ENCODE peak calls at places on chromosome 18, in five cellular contexts. X is transverse colon, I is mucosa of descending colon, S is brain microvascular endothelial cell, G is Calu3. P is an unnamed sample.

GRCh38 chr18:37571266-37571665 is 5.7 kb upstream of the CELF4 start:
- DNase-seq in X (no peak), I (no peak), S (no peak), G (no peak), P (no peak)

GRCh38 chr18:40980171-40980570 is 974.9 kb upstream of the PIK3C3 start:
- DNase-seq in X (no peak), I (no peak), S (no peak), G (no peak), P (no peak)

GRCh38 chr18:46636040-46636630 is 20.9 kb downstream of the LOXHD1 start:
- DNase-seq in X (no peak), I (no peak), S (no peak), G (no peak), P (no peak)

GRCh38 chr18:63451774-63452173 is 25.0 kb upstream of the SERPINB5 start:
- DNase-seq in X (peak), I (no peak), S (peak), G (no peak), P (no peak)

GRCh38 chr18:59536181-59536580 is 161.0 kb downstream of the CCBE1 start:
- DNase-seq in X (no peak), I (no peak), S (no peak), G (no peak), P (no peak)

GRCh38 chr18:11840493-11840892 is 10.7 kb upstream of the CHMP1B start:
- DNase-seq in X (no peak), I (no peak), S (no peak), G (no peak), P (no peak)

GRCh38 chr18:63237911-63238710 is 81.5 kb downstream of the BCL2 start:
- DNase-seq in X (peak), I (no peak), S (peak), G (peak), P (no peak)

GRCh38 chr18:32548688-32549087 is 78.0 kb upstream of the GAREM1 start:
- DNase-seq in X (no peak), I (no peak), S (no peak), G (no peak), P (no peak)

GRCh38 chr18:46400449-46400848 is 256.6 kb downstream of the LOXHD1 start:
- DNase-seq in X (no peak), I (no peak), S (no peak), G (no peak), P (no peak)

GRCh38 chr18:8341481-8342230 is 267.6 kb upstream of the RAB12 start:
- DNase-seq in X (no peak), I (no peak), S (peak), G (peak), P (no peak)

GRCh38 chr18:11883153-11883552 is 25.0 kb downstream of the MPPE1 start:
- DNase-seq in X (no peak), I (no peak), S (no peak), G (no peak), P (peak)

GRCh38 chr18:80171190-80171872 is 62.3 kb downstream of the ADNP2 start:
- DNase-seq in X (peak), I (no peak), S (no peak), G (peak), P (peak)

GRCh38 chr18:21809725-21810124 is 69.1 kb downstream of the MIB1 start:
- DNase-seq in X (no peak), I (no peak), S (no peak), G (no peak), P (no peak)

GRCh38 chr18:58937204-58937603 is 72.5 kb downstream of the ZNF532 start:
- DNase-seq in X (no peak), I (no peak), S (peak), G (no peak), P (no peak)

GRCh38 chr18:24055878-24056277 is 41.3 kb downstream of the TTC39C start:
- DNase-seq in X (no peak), I (no peak), S (no peak), G (no peak), P (no peak)

GRCh38 chr18:39721712-39722111 is 2156.1 kb upstream of the CELF4 start:
- DNase-seq in X (no peak), I (no peak), S (no peak), G (no peak), P (no peak)

GRCh38 chr18:25228410-25228809 is 123.6 kb downstream of the ZNF521 start:
- DNase-seq in X (no peak), I (no peak), S (no peak), G (no peak), P (no peak)

GRCh38 chr18:42187611-42188378 is 232.8 kb downstream of the PIK3C3 start:
- DNase-seq in X (no peak), I (no peak), S (no peak), G (no peak), P (no peak)

GRCh38 chr18:64100136-64100922 is 48.6 kb downstream of the LINC00305 start:
- DNase-seq in X (no peak), I (no peak), S (no peak), G (no peak), P (no peak)

GRCh38 chr18:74532511-74533025 is 1.7 kb upstream of the CNDP1 start:
- DNase-seq in X (no peak), I (no peak), S (no peak), G (no peak), P (no peak)

GRCh38 chr18:55920063-55920462 is 332.1 kb upstream of the TCF4 start:
- DNase-seq in X (no peak), I (no peak), S (no peak), G (no peak), P (no peak)

DNA sequence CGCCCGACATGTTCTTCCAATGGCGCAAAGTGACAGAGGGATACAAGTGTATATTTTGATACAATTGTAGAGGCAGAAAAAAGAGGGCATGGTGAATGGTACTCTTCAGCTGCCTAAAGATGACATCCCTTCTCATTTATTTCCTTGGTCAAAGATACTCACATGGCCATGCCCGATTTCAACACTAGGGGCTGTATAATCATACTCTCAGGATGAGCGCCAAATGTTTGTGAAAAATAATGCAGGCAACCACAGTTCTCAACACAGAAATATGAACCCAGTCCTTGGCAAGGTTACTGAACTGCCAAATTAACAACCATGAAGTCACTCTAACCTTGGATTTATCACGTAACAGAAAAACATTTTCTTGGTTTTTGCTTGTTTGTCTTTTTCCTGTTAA is 204.4 kb downstream of the CCDC102B start:
- DNase-seq in X (no peak), I (no peak), S (no peak), G (no peak), P (no peak)
- TF ChIP-seq CTCF in X (no peak), I (no peak), S (peak), G (no peak), P (no peak)

DNA sequence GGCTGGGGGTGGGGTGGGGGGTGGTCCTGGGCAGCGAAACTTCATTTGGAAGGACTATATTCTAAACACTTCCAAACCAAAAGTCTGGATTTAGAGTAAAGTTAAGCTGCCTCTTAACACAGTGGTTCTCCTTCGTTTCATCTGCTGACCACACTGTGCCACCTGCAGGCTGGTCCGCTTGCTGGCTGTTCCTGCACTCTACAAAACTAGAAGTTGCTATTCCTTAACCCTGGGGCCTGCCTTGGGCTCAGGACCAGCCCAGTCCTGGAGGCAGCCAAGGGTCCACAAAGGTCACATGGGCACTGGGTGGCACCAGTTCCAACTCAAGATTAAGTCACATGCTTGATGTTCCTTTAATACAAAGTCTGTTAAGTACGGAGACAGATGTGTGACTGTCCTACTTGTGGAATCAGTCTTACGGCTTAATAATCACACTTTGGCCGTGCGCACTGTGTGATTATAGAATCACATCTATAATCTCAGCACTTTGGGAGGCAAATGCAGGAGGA is 195.4 kb downstream of the FAM210A start:
- DNase-seq in X (peak), I (no peak), S (peak), G (peak), P (peak)
- TF ChIP-seq CTCF in X (peak), I (no peak), S (peak), G (no peak), P (peak)

DNA sequence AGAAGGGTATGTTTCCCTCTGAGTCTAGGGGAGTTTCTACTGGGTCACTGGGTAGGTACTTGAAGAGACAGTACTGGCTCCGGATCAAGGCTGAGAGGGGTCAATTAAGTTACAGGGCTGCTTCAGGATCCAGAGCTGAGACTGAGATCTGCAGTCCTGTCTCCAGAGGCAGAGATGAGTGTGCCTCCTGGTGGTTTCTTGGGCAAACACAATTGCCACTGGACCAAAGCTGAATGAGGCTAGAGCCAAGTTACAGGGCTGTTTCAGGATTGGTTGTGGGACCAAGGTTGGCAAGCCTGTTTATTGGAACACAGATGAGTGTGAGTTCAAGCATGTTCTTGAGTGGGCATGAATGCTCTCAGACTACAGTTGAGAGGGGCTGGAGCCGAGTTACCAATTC is 157.9 kb downstream of the ADCYAP1 start:
- DNase-seq in X (no peak), I (no peak), S (no peak), G (no peak), P (no peak)
- TF ChIP-seq CTCF in X (no peak), I (no peak), S (no peak), G (no peak), P (no peak)

GRCh38 chr18:6414723-6415362 is at the start of gene L3MBTL4:
- DNase-seq in X (peak), I (peak), S (no peak), G (peak), P (peak)

GRCh38 chr18:6413554-6414117 is 1.1 kb downstream of the L3MBTL4 start:
- DNase-seq in X (no peak), I (no peak), S (no peak), G (no peak), P (no peak)

GRCh38 chr18:6412933-6413472 is 1.7 kb downstream of the L3MBTL4 start:
- DNase-seq in X (no peak), I (no peak), S (no peak), G (no peak), P (no peak)

GRCh38 chr18:6411367-6411766 is 3.3 kb downstream of the L3MBTL4 start:
- DNase-seq in X (no peak), I (no peak), S (no peak), G (no peak), P (no peak)

GRCh38 chr18:6414118-6414722 is 491 bp downstream of the L3MBTL4 start:
- DNase-seq in X (peak), I (peak), S (no peak), G (peak), P (peak)
- TF ChIP-seq CTCF in X (no peak), I (no peak), S (no peak), G (no peak), P (no peak)

DNA sequence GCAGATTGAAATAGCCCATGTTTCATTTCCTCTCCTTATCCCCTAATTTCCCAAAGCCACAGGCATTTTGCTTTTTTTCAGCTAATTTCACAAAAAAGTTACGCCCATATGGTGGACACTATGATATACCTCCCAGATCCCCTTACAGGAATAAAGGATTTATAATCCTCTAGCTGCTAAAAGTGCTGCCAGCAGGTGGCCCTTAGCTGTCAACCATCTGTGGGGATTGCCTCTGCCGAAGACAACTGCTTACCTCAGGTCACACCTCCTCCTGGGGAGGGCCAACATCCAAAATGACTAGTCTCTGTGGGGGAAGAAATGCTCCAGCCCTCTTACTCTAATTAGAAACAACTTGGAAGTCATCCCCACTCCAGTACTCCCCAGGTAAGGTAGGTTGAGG is 61.0 kb upstream of the EPB41L3 start:
- DNase-seq in X (no peak), I (no peak), S (no peak), G (no peak), P (no peak)
- TF ChIP-seq CTCF in X (no peak), I (no peak), S (peak), G (no peak), P (no peak)

GRCh38 chr18:36129300-36130038 is at the start of the genes ELP2 and SLC39A6:
- DNase-seq in X (peak), I (peak), S (peak), G (peak), P (peak)
- TF ChIP-seq CTCF in X (no peak), I (no peak), S (no peak), G (no peak), P (no peak)

DNA sequence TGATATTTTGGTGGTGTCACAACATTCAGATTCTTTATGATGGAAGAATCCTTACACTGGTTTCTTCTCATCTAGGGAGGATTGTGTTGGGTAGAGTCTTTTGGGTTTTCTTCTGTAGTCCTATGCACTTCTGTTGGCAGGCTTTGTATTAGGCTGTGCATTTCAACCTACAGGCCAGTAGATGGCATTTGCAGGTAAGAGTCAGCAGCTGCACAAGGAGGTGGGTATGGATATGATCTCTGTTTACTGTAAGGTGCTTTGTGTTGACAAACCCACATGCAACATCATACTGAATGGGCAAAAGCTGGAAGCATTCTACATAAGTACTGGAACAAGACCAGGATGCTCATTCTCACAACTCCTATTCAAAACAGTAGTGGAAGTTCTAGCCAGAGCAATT is 656.8 kb downstream of the METTL4 start:
- DNase-seq in X (no peak), I (no peak), S (no peak), G (peak), P (no peak)
- TF ChIP-seq CTCF in X (no peak), I (no peak), S (peak), G (peak), P (no peak)

DNA sequence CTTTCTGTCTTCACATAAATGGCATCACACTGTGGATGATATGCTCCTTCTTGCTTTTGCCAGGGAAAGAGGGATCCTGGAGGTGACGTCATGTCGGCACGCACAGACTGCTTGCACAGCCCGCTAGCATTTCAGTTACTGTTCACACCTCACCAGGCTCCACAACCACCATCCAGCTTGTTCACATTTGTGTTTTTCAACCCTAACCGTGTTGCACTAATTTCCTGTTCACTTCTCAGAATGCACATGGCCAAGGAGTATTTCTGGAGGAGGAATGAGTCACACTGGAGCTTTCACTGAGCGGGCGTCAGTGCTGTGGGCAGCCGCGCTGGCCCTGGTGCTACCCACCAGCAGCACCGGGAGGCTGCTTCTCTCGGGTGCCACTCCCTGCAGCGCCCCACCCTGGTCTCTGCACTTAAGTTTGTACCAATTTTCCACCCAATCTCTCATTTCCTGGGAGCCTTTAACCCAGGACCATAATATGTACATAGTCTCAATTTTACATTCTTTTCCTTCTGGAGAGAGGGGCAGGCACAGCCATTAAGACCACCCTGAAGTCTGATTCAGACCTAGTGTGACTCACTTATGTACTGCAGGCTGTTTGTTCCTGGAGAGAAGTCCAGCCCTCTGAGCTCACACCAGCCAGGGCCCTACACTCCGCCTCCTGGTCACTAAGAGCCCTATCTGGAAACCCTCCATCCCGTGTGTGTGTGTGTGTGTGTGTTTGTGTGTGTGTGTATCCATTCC is 65.1 kb downstream of the MBP start:
- DNase-seq in X (peak), I (peak), S (peak), G (peak), P (no peak)
- TF ChIP-seq CTCF in X (no peak), I (no peak), S (peak), G (peak), P (no peak)

GRCh38 chr18:9673296-9674251 is 34.5 kb upstream of the RAB31 start:
- DNase-seq in X (peak), I (no peak), S (peak), G (peak), P (peak)
- TF ChIP-seq CTCF in X (no peak), I (no peak), S (peak), G (no peak), P (peak)